ENCODE peak calls at places on chromosomes 11 and 22, in six cellular contexts. B is NCI-H2107, V is AG04450, N is glutamatergic neuron, U is hepatocyte, I is nephron progenitor cell. S is an unnamed sample.

GRCh38 chr11:71178076-71178475 is 74.3 kb downstream of the SHANK2 start:
- DNase-seq in B (no peak), V (no peak), N (no peak), U (no peak), I (no peak), S (no peak)

GRCh38 chr11:3156282-3156660 is 8.8 kb downstream of the OSBPL5 start:
- DNase-seq in B (no peak), V (no peak), N (peak), U (peak), I (no peak), S (no peak)

GRCh38 chr11:94880216-94880615 is 93.1 kb downstream of the CWC15 start:
- DNase-seq in B (no peak), V (no peak), N (no peak), U (no peak), I (no peak), S (no peak)

GRCh38 chr11:57397394-57397990 is 7.0 kb upstream of the PRG2 start:
- DNase-seq in B (no peak), V (no peak), N (no peak), U (no peak), I (no peak), S (no peak)

GRCh38 chr11:11538277-11538960 is 83.4 kb downstream of the GALNT18 start:
- DNase-seq in B (no peak), V (no peak), N (peak), U (peak), I (no peak), S (peak)

GRCh38 chr11:132784441-132784840 is 747.9 kb downstream of the OPCML start:
- DNase-seq in B (no peak), V (no peak), N (no peak), U (no peak), I (no peak), S (no peak)

GRCh38 chr11:117973446-117973922 is 12.7 kb upstream of the IL10RA start:
- DNase-seq in B (no peak), V (no peak), N (no peak), U (no peak), I (no peak), S (no peak)

GRCh38 chr11:58647141-58647699 is 24.8 kb downstream of the CNTF start:
- DNase-seq in B (no peak), V (no peak), N (no peak), U (no peak), I (no peak), S (no peak)

GRCh38 chr11:99638073-99638553 is 617.4 kb downstream of the CNTN5 start:
- DNase-seq in B (no peak), V (no peak), N (no peak), U (no peak), I (no peak), S (no peak)

GRCh38 chr11:63405114-63405513 is 35.5 kb downstream of the SLC22A9 start:
- DNase-seq in B (no peak), V (no peak), N (no peak), U (no peak), I (no peak), S (no peak)

GRCh38 chr11:11732116-11732515 is 109.7 kb upstream of the USP47 start:
- DNase-seq in B (no peak), V (no peak), N (no peak), U (no peak), I (no peak), S (no peak)

GRCh38 chr22:46043816-46044717 is 67.1 kb upstream of the WNT7B start:
- DNase-seq in B (no peak), V (no peak), N (no peak), U (no peak), I (no peak), S (peak)

GRCh38 chr22:44758354-44758969 is 6.1 kb downstream of the ARHGAP8 start:
- DNase-seq in B (no peak), V (no peak), N (no peak), U (peak), I (no peak), S (no peak)

GRCh38 chr11:86230196-86230813 is 14.2 kb upstream of the EED start:
- DNase-seq in B (no peak), V (no peak), N (no peak), U (no peak), I (no peak), S (no peak)

GRCh38 chr22:49299821-49300231 is 527.8 kb downstream of the BRD1 start:
- DNase-seq in B (no peak), V (no peak), N (no peak), U (no peak), I (no peak), S (peak)

S was measured in left kidney.